ENCODE peak calls at places on chromosome X, in six cellular contexts. Q is NCI-H774, F is hepatocyte, L is testis, H is cerebellar nuclear complex, X is activated gamma-delta T cell treated with Interleukin-2 at 50 U/mL for 16 hours. O is an unnamed sample.

GRCh38 chrX:374566-374965 is 12.1 kb downstream of the PPP2R3B start:
- DNase-seq in Q (no peak), F (no peak), L (no peak), H (no peak), X (no peak), O (no peak)

GRCh38 chrX:150680974-150681373 is 12.2 kb upstream of the MTMR1 start:
- DNase-seq in Q (no peak), F (peak), L (peak), H (no peak), X (no peak), O (no peak)

GRCh38 chrX:146424422-146424821 is 385.1 kb upstream of the CXorf51B start:
- DNase-seq in Q (no peak), F (no peak), L (no peak), H (no peak), X (no peak), O (no peak)

GRCh38 chrX:42119076-42119475 is 195.7 kb upstream of the CASK start:
- DNase-seq in Q (no peak), F (peak), L (no peak), H (no peak), X (no peak), O (no peak)

GRCh38 chrX:73214366-73215094 is at the start of gene NAP1L2:
- DNase-seq in Q (peak), F (peak), L (peak), H (peak), X (peak), O (peak)

GRCh38 chrX:19702856-19703255 is 184.5 kb downstream of the SH3KBP1 start:
- DNase-seq in Q (no peak), F (no peak), L (no peak), H (no peak), X (no peak), O (no peak)

GRCh38 chrX:107485019-107485418 is 35.6 kb downstream of the FRMPD3 start:
- DNase-seq in Q (no peak), F (no peak), L (no peak), H (no peak), X (no peak), O (no peak)

GRCh38 chrX:2417205-2417604 is 83.6 kb downstream of the DHRSX start:
- DNase-seq in Q (no peak), F (no peak), L (no peak), H (no peak), X (no peak), O (no peak)

GRCh38 chrX:18377802-18378201 is 23.3 kb upstream of the SCML2 start:
- DNase-seq in Q (peak), F (peak), L (peak), H (no peak), X (no peak), O (no peak)

GRCh38 chrX:146907391-146908240 is 93.1 kb upstream of the CXorf51A start:
- DNase-seq in Q (no peak), F (no peak), L (no peak), H (no peak), X (no peak), O (no peak)

GRCh38 chrX:140132937-140133336 is 167.6 kb upstream of the CXorf66 start:
- DNase-seq in Q (no peak), F (no peak), L (no peak), H (no peak), X (no peak), O (no peak)